ENCODE peak calls at places on chromosome 18, in eight cellular contexts. U is tibial artery; I is PC-9; D is CD4-positive, alpha-beta T cell; P is activated T-cell treated with anti-CD3 and anti-CD28 coated beads for 1 hour; R is H1; J is GM03348; L is GM04504. C is an unnamed sample.

GRCh38 chr18:74513883-74514205 is 17.7 kb downstream of the CNDP2 start:
- DNase-seq in U (peak; percentile 44), I (no peak), D (no peak), P (no peak), R (no peak), J (no peak), L (no peak), C (no peak)

GRCh38 chr18:49400398-49401072 is 59.9 kb downstream of the DYM start:
- DNase-seq in U (no peak), I (no peak), D (no peak), P (no peak), R (no peak), J (no peak), L (no peak), C (no peak)

GRCh38 chr18:70907673-70908072 is 618.8 kb downstream of the SOCS6 start:
- DNase-seq in U (no peak), I (no peak), D (no peak), P (no peak), R (no peak), J (no peak), L (no peak), C (no peak)

GRCh38 chr18:23300211-23300887 is 152.7 kb upstream of the RIOK3 start:
- DNase-seq in U (no peak), I (no peak), D (no peak), P (no peak), R (no peak), J (no peak), L (no peak), C (no peak)

GRCh38 chr18:7822435-7823425 is 255.6 kb downstream of the PTPRM start:
- DNase-seq in U (no peak), I (no peak), D (no peak), P (no peak), R (no peak), J (no peak), L (no peak), C (no peak)

GRCh38 chr18:48313803-48314202 is 95.4 kb downstream of the ZBTB7C start:
- DNase-seq in U (no peak), I (no peak), D (no peak), P (no peak), R (no peak), J (no peak), L (no peak), C (no peak)

GRCh38 chr18:26133652-26134051 is at the start of gene PSMA8:
- DNase-seq in U (no peak), I (no peak), D (peak; percentile 37), P (peak; percentile 19), R (peak; percentile 23), J (no peak), L (no peak), C (no peak)

GRCh38 chr18:10041180-10041579 is 127.4 kb downstream of the VAPA start:
- DNase-seq in U (peak; percentile 92), I (no peak), D (no peak), P (no peak), R (no peak), J (no peak), L (peak; percentile 57), C (no peak)

GRCh38 chr18:51660316-51660715 is 462.8 kb upstream of the MEX3C start:
- DNase-seq in U (no peak), I (no peak), D (no peak), P (no peak), R (no peak), J (no peak), L (no peak), C (no peak)

GRCh38 chr18:7684966-7685365 is 117.8 kb downstream of the PTPRM start:
- DNase-seq in U (no peak), I (no peak), D (no peak), P (no peak), R (no peak), J (no peak), L (no peak), C (no peak)

GRCh38 chr18:41645600-41646360 is 309.3 kb upstream of the PIK3C3 start:
- DNase-seq in U (no peak), I (no peak), D (no peak), P (no peak), R (no peak), J (no peak), L (no peak), C (no peak)

GRCh38 chr18:48641981-48642380 is 103.2 kb downstream of the CTIF start:
- DNase-seq in U (no peak), I (no peak), D (no peak), P (no peak), R (no peak), J (no peak), L (no peak), C (no peak)

GRCh38 chr18:49510393-49511115 is 23.5 kb upstream of the C18orf32 start:
- DNase-seq in U (no peak), I (no peak), D (peak; percentile 27), P (peak; percentile 35), R (no peak), J (peak; percentile 81), L (no peak), C (no peak)

GRCh38 chr18:63025251-63025710 is 294.3 kb downstream of the BCL2 start:
- DNase-seq in U (no peak), I (no peak), D (no peak), P (no peak), R (no peak), J (no peak), L (no peak), C (no peak)

GRCh38 chr18:3725100-3725499 is 275.1 kb downstream of the TGIF1 start:
- DNase-seq in U (no peak), I (no peak), D (no peak), P (no peak), R (no peak), J (no peak), L (no peak), C (no peak)

GRCh38 chr18:22223263-22223960 is 54.0 kb downstream of the GATA6 start:
- DNase-seq in U (peak; percentile 95), I (peak; percentile 92), D (no peak), P (no peak), R (peak; percentile 47), J (peak; percentile 89), L (peak; percentile 62), C (peak; percentile 82)

GRCh38 chr18:11741505-11742145 is 52.6 kb downstream of the GNAL start:
- DNase-seq in U (no peak), I (no peak), D (no peak), P (no peak), R (no peak), J (no peak), L (no peak), C (no peak)

GRCh38 chr18:46939998-46940571 is 22.7 kb downstream of the KATNAL2 start:
- DNase-seq in U (no peak), I (no peak), D (no peak), P (no peak), R (no peak), J (no peak), L (no peak), C (no peak)

GRCh38 chr18:28365406-28365805 is 188.5 kb upstream of the CDH2 start:
- DNase-seq in U (no peak), I (peak; percentile 50), D (no peak), P (no peak), R (no peak), J (peak; percentile 12), L (no peak), C (peak; percentile 28)

GRCh38 chr18:61554946-61555361 is 221.7 kb downstream of the CDH20 start:
- DNase-seq in U (no peak), I (no peak), D (no peak), P (no peak), R (no peak), J (no peak), L (no peak), C (no peak)

GRCh38 chr18:78666666-78667335 is 312.8 kb upstream of the SALL3 start:
- DNase-seq in U (no peak), I (no peak), D (no peak), P (no peak), R (no peak), J (no peak), L (no peak), C (no peak)

GRCh38 chr18:31079973-31080372 is 22.2 kb downstream of the DSC2 start:
- DNase-seq in U (no peak), I (no peak), D (no peak), P (no peak), R (no peak), J (no peak), L (no peak), C (no peak)

GRCh38 chr18:75915941-75916640 is 488.6 kb upstream of the SMIM21 start:
- DNase-seq in U (no peak), I (no peak), D (no peak), P (no peak), R (no peak), J (peak; percentile 13), L (no peak), C (no peak)

GRCh38 chr18:32213693-32214092 is 23.9 kb downstream of the MEP1B start:
- DNase-seq in U (no peak), I (no peak), D (no peak), P (no peak), R (no peak), J (no peak), L (no peak), C (no peak)

GRCh38 chr18:64994370-64994769 is 756.4 kb upstream of the CDH7 start:
- DNase-seq in U (no peak), I (no peak), D (no peak), P (no peak), R (no peak), J (no peak), L (no peak), C (no peak)

GRCh38 chr18:75551071-75551470 is 123.6 kb upstream of the SMIM21 start:
- DNase-seq in U (no peak), I (no peak), D (no peak), P (no peak), R (no peak), J (no peak), L (no peak), C (no peak)

GRCh38 chr18:37322497-37323035 is 243.0 kb downstream of the CELF4 start:
- DNase-seq in U (no peak), I (no peak), D (no peak), P (no peak), R (peak; percentile 29), J (peak; percentile 71), L (peak; percentile 20), C (no peak)

GRCh38 chr18:73908323-73908722 is 239.3 kb downstream of the FBXO15 start:
- DNase-seq in U (no peak), I (no peak), D (no peak), P (no peak), R (no peak), J (peak; percentile 61), L (no peak), C (no peak)

GRCh38 chr18:14747513-14748474 is at the start of gene ANKRD30B:
- DNase-seq in U (no peak), I (no peak), D (no peak), P (no peak), R (no peak), J (peak; percentile 2), L (no peak), C (no peak)

GRCh38 chr18:5746844-5747243 is 148.5 kb downstream of the TMEM200C start:
- DNase-seq in U (no peak), I (no peak), D (no peak), P (no peak), R (no peak), J (no peak), L (no peak), C (no peak)

GRCh38 chr18:70683263-70683662 is 394.4 kb downstream of the SOCS6 start:
- DNase-seq in U (no peak), I (no peak), D (no peak), P (no peak), R (no peak), J (no peak), L (no peak), C (no peak)